ENCODE peak calls at places on chromosomes 11 and 22, in four cellular contexts. I is brain microvascular endothelial cell; V is psoas muscle; P is activated CD4-positive, alpha-beta T cell treated with anti-CD3 and anti-CD28 coated beads, Interleukin-2, amount 50 U/mL, for 48 hours. Z is an unnamed sample.

GRCh38 chr11:65639623-65640482 is 2.0 kb downstream of the SIPA1 start:
- DNase-seq in V (no peak), P (peak; percentile 46), I (no peak), Z (no peak)

GRCh38 chr22:33007485-33007884 is 50.7 kb downstream of the SYN3 start:
- DNase-seq in I (no peak), V (no peak), P (no peak), Z (no peak)

GRCh38 chr22:37681556-37682049 is 4.5 kb upstream of the NOL12 start:
- DNase-seq in P (peak; percentile 76), V (peak; percentile 76), I (peak; percentile 70), Z (peak; percentile 42)

GRCh38 chr11:67996622-67997459 is 7.1 kb downstream of the UNC93B1 start:
- DNase-seq in V (peak; percentile 63), I (peak; percentile 32), P (peak; percentile 54), Z (peak; percentile 96)

GRCh38 chr11:13962562-13963168 is at the start of gene SPON1:
- DNase-seq in P (peak; percentile 46), I (no peak), V (peak; percentile 20), Z (no peak)

GRCh38 chr22:22728382-22728781 is 84.0 kb downstream of the GGTLC2 start:
- DNase-seq in P (no peak), I (no peak), V (no peak), Z (no peak)

GRCh38 chr11:86812981-86813380 is 12.6 kb downstream of the PRSS23 start:
- DNase-seq in I (no peak), V (no peak), P (no peak), Z (no peak)

GRCh38 chr11:87081358-87081757 is 43.6 kb downstream of the TMEM135 start:
- DNase-seq in V (no peak), P (no peak), I (no peak), Z (no peak)

GRCh38 chr22:22450343-22450839 is 58.2 kb downstream of the ZNF280B start:
- DNase-seq in I (no peak), P (no peak), V (no peak), Z (no peak)

GRCh38 chr11:19846654-19847330 is 134.2 kb downstream of the NAV2 start:
- DNase-seq in P (no peak), V (no peak), I (peak; percentile 86), Z (no peak)

GRCh38 chr22:46029574-46030200 is 52.7 kb upstream of the WNT7B start:
- DNase-seq in P (no peak), I (no peak), V (no peak), Z (no peak)

GRCh38 chr11:1341928-1342524 is 32.6 kb upstream of the TOLLIP start:
- DNase-seq in I (peak; percentile 49), V (no peak), P (no peak), Z (no peak)

GRCh38 chr11:118142081-118142480 is 10.5 kb downstream of the SCN4B start:
- DNase-seq in V (no peak), I (no peak), P (no peak), Z (no peak)

GRCh38 chr11:45332486-45332934 is 46.4 kb upstream of the SYT13 start:
- DNase-seq in V (no peak), P (peak; percentile 34), I (peak; percentile 27), Z (peak; percentile 58)

GRCh38 chr22:19802881-19803735 is 42.5 kb downstream of the TBX1 start:
- DNase-seq in P (no peak), I (no peak), V (no peak), Z (no peak)

GRCh38 chr11:48028909-48029685 is 48.7 kb downstream of the PTPRJ start:
- DNase-seq in P (no peak), V (no peak), I (no peak), Z (no peak)

GRCh38 chr22:36608987-36609386 is 80.0 kb upstream of the EIF3D start:
- DNase-seq in I (no peak), P (no peak), V (no peak), Z (no peak)

GRCh38 chr22:23369054-23369685 is 188.9 kb downstream of the BCR start:
- DNase-seq in P (no peak), V (no peak), I (no peak), Z (no peak)

GRCh38 chr22:24827305-24827704 is 21.3 kb downstream of the SGSM1 start:
- DNase-seq in P (no peak), I (no peak), V (no peak), Z (no peak)

GRCh38 chr22:27975381-27976013 is 56.4 kb upstream of the PITPNB start:
- DNase-seq in I (no peak), P (no peak), V (no peak), Z (no peak)

GRCh38 chr22:49586873-49587272 is 240.8 kb downstream of the BRD1 start:
- DNase-seq in P (no peak), I (no peak), V (no peak), Z (no peak)

GRCh38 chr11:77101043-77101537 is 1.6 kb upstream of the OMP start:
- DNase-seq in V (no peak), I (no peak), P (no peak), Z (peak; percentile 74)

GRCh38 chr11:86440305-86440716 is 65.6 kb downstream of the CCDC81 start:
- DNase-seq in P (no peak), V (peak; percentile 62), I (peak; percentile 53), Z (no peak)

GRCh38 chr11:9148035-9148434 is 56.6 kb upstream of the SCUBE2 start:
- DNase-seq in P (no peak), V (no peak), I (no peak), Z (no peak)

GRCh38 chr11:15189646-15190365 is 75.1 kb downstream of the INSC start:
- DNase-seq in P (no peak), V (no peak), I (no peak), Z (no peak)

GRCh38 chr11:14644396-14645246 is 1.0 kb downstream of the PDE3B start:
- DNase-seq in V (peak; percentile 18), P (peak; percentile 47), I (no peak), Z (no peak)

GRCh38 chr11:94694309-94695060 is 73.7 kb upstream of the AMOTL1 start:
- DNase-seq in V (peak; percentile 33), P (no peak), I (no peak), Z (no peak)